ENCODE peak calls at places on chromosomes 2 and 18, in ten cellular contexts. D is upper lobe of left lung, L is neural progenitor cell, G is suprapubic skin, X is PC-3, P is AG04450, B is ovary, O is spleen, N is bronchial epithelial cell, M is sigmoid colon. T is an unnamed sample.

GRCh38 chr2:233926806-233927205 is 9.6 kb downstream of the TRPM8 start:
- DNase-seq in D (no peak), L (no peak), G (no peak), X (no peak), P (no peak), B (no peak), O (no peak), N (peak; percentile 82), M (no peak), T (no peak)

GRCh38 chr2:29012211-29012681 is 31.1 kb downstream of the TOGARAM2 start:
- DNase-seq in D (peak; percentile 52), L (no peak), G (no peak), X (no peak), P (no peak), B (peak; percentile 48), O (peak; percentile 87), N (no peak), M (peak; percentile 77), T (peak; percentile 79)

GRCh38 chr18:2848879-2849254 is 2.1 kb downstream of the EMILIN2 start:
- DNase-seq in D (no peak), L (no peak), G (no peak), X (no peak), P (no peak), B (no peak), O (no peak), N (no peak), M (peak; percentile 34), T (no peak)

GRCh38 chr2:176553685-176554106 is 284.5 kb downstream of the MTX2 start:
- DNase-seq in D (peak; percentile 85), L (peak; percentile 36), G (peak; percentile 76), X (peak; percentile 69), P (no peak), B (peak; percentile 64), O (peak; percentile 87), N (peak; percentile 40), M (peak; percentile 80), T (peak; percentile 74)

GRCh38 chr2:224429441-224429810 is 27.5 kb upstream of the FAM124B start:
- DNase-seq in D (no peak), L (no peak), G (no peak), X (no peak), P (no peak), B (no peak), O (no peak), N (no peak), M (no peak), T (no peak)

GRCh38 chr2:159362816-159363251 is 76.3 kb upstream of the WDSUB1 start:
- DNase-seq in D (no peak), L (no peak), G (no peak), X (no peak), P (peak; percentile 7), B (no peak), O (no peak), N (peak; percentile 98), M (no peak), T (peak; percentile 91)

GRCh38 chr2:170996316-170996715 is 67.3 kb downstream of the GORASP2 start:
- DNase-seq in D (no peak), L (no peak), G (no peak), X (no peak), P (no peak), B (no peak), O (no peak), N (no peak), M (no peak), T (peak; percentile 20)

GRCh38 chr2:237600205-237600846 is 9.8 kb upstream of the RAB17 start:
- DNase-seq in D (no peak), L (no peak), G (no peak), X (no peak), P (no peak), B (peak; percentile 73), O (no peak), N (no peak), M (peak; percentile 86), T (peak; percentile 86)

GRCh38 chr2:63378589-63378988 is 209.7 kb downstream of the WDPCP start:
- DNase-seq in D (no peak), L (no peak), G (no peak), X (no peak), P (no peak), B (no peak), O (no peak), N (peak; percentile 68), M (no peak), T (no peak)

GRCh38 chr2:219688560-219689445 is 61.4 kb downstream of the SLC4A3 start:
- DNase-seq in D (no peak), L (no peak), G (no peak), X (peak; percentile 96), P (no peak), B (peak; percentile 44), O (no peak), N (peak; percentile 93), M (no peak), T (peak; percentile 90)

GRCh38 chr2:68482296-68482695 is 14.9 kb downstream of the APLF start:
- DNase-seq in D (no peak), L (no peak), G (no peak), X (peak; percentile 26), P (no peak), B (no peak), O (no peak), N (peak; percentile 41), M (no peak), T (no peak)

GRCh38 chr2:101811226-101812015 is 113.9 kb downstream of the MAP4K4 start:
- DNase-seq in D (no peak), L (no peak), G (no peak), X (no peak), P (no peak), B (no peak), O (no peak), N (no peak), M (no peak), T (no peak)

GRCh38 chr2:85822766-85823165 is 66.0 kb downstream of the ST3GAL5 start:
- DNase-seq in D (no peak), L (no peak), G (no peak), X (no peak), P (no peak), B (no peak), O (no peak), N (no peak), M (no peak), T (no peak)

GRCh38 chr2:178266445-178266844 is 72.1 kb downstream of the OSBPL6 start:
- DNase-seq in D (no peak), L (no peak), G (no peak), X (no peak), P (no peak), B (no peak), O (no peak), N (no peak), M (no peak), T (no peak)

GRCh38 chr18:38790303-38790702 is 1224.7 kb upstream of the CELF4 start:
- DNase-seq in D (no peak), L (peak; percentile 34), G (no peak), X (peak; percentile 1), P (no peak), B (no peak), O (no peak), N (peak; percentile 23), M (no peak), T (no peak)

GRCh38 chr2:241931976-241932894 is 62.7 kb downstream of the RTP5 start:
- DNase-seq in D (peak; percentile 72), L (no peak), G (no peak), X (no peak), P (no peak), B (no peak), O (no peak), N (no peak), M (no peak), T (no peak)

GRCh38 chr2:233332125-233332524 is 22.2 kb upstream of the DGKD start:
- DNase-seq in D (no peak), L (no peak), G (no peak), X (no peak), P (no peak), B (no peak), O (peak; percentile 59), N (no peak), M (no peak), T (no peak)

GRCh38 chr2:156322681-156323211 is 9.8 kb downstream of the NR4A2 start:
- DNase-seq in D (peak; percentile 81), L (peak; percentile 62), G (no peak), X (no peak), P (no peak), B (peak; percentile 27), O (no peak), N (no peak), M (no peak), T (no peak)
- H3K4me3 ChIP-seq in D (no peak overlapping the region), L (peak overlapping the region; percentile 36), G (peak overlapping the region; percentile 49), X (no peak overlapping the region), P (no peak overlapping the region), B (no peak overlapping the region), O (peak overlapping the region; percentile 25), N (no peak overlapping the region), M (peak overlapping the region; percentile 39), T (no peak overlapping the region)

DNA sequence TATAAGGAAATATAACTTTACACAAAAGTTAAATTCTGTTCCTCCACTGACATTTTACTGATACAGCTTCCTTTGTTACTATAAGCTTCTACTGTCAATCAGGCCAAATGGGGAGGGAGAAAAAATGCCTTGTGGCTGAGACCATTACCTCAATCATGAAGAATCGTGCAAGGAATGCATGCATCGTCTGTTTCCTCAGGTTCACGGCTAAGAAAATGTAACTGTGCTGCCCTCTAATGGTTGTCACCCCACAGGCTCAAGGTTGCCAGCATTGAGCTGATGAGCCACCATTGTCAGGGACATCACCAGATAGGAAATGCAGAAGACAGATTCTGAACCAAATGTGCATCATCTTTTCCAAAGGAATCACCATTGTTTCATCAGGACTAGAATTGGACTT is 426.9 kb downstream of the CDH2 start:
- DNase-seq in D (no peak), L (peak; percentile 20), G (no peak), X (peak; percentile 77), P (no peak), B (no peak), O (no peak), N (peak; percentile 72), M (no peak), T (peak; percentile 87)
- TF ChIP-seq CTCF in D (peak; percentile 24), L (peak; percentile 56), G (no peak), X (peak; percentile 84), P (peak; percentile 26), B (no peak), O (no peak), N (peak; percentile 75), M (no peak), T (peak; percentile 88)

DNA sequence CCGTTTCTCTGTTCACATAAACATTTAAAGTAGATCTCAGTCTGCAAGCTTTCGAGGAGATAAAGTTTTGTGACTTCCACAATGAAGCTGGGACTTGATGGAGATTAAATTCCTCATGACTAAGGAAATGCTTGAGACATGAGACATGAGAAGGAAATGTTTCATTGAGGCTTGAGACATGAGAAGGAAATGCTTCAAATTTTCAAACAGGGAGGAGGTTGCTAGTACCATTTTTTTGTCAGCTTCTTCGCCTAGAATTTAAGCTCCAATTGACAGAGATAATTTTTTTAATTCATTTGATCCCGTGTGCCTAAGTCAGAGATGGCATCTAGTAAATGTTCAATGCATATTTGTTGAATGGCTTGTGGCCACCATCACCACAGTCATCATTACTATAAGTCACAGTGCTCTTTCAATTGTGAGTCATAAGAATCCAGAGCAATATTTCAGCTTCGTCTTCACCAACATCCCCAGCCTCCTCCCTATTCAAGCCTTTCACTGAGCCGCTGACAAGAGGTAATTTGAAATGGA is 543 bp upstream of the MARCHF4 start:
- DNase-seq in D (no peak), L (no peak), G (no peak), X (peak; percentile 74), P (peak; percentile 61), B (no peak), O (no peak), N (peak; percentile 83), M (no peak), T (peak; percentile 84)
- H3K4me3 ChIP-seq in D (no peak overlapping the region), L (peak overlapping the region; percentile 65), G (no peak overlapping the region), X (peak overlapping the region; percentile 67), P (peak overlapping the region; percentile 81), B (no peak overlapping the region), O (no peak overlapping the region), N (no peak overlapping the region), M (no peak overlapping the region), T (peak overlapping the region; percentile 71)

GRCh38 chr18:76264851-76265250 is 230.2 kb downstream of the ZNF516 start:
- DNase-seq in D (no peak), L (no peak), G (no peak), X (no peak), P (no peak), B (no peak), O (no peak), N (no peak), M (no peak), T (no peak)
- TF ChIP-seq CTCF in D (no peak), L (no peak), G (no peak), X (no peak), P (no peak), B (no peak), O (no peak), N (no peak), M (no peak), T (no peak)